ENCODE peak calls at places on chromosomes 1 and 21, in six cellular contexts. Z is iPS-NIHi11; P is activated CD4-positive, alpha-beta T cell treated with anti-CD3 and anti-CD28 coated beads, Interleukin-2, amount 10 ng/mL, durations not matched to agents 7 days and 5 days; L is coronary artery; C is HT-29; Y is Caki2. F is an unnamed sample.

GRCh38 chr1:232568331-232568852 is 61.5 kb downstream of the SIPA1L2 start:
- DNase-seq in Z (no peak), P (no peak), L (no peak), C (no peak), Y (no peak), F (no peak)

GRCh38 chr1:15418811-15419515 is 9.3 kb downstream of the EFHD2 start:
- DNase-seq in Z (no peak), P (no peak), L (no peak), C (peak), Y (peak), F (no peak)

GRCh38 chr1:87669671-87670070 is 341.0 kb downstream of the LMO4 start:
- DNase-seq in Z (no peak), P (no peak), L (no peak), C (no peak), Y (no peak), F (no peak)

GRCh38 chr1:64933296-64934070 is 32.9 kb downstream of the JAK1 start:
- DNase-seq in Z (no peak), P (no peak), L (peak), C (no peak), Y (no peak), F (no peak)

GRCh38 chr1:232704256-232704655 is 74.3 kb upstream of the SIPA1L2 start:
- DNase-seq in Z (no peak), P (no peak), L (no peak), C (no peak), Y (no peak), F (no peak)

GRCh38 chr1:20729990-20730689 is 2.4 kb downstream of the SH2D5 start:
- DNase-seq in Z (no peak), P (peak), L (no peak), C (no peak), Y (no peak), F (no peak)

GRCh38 chr1:31771891-31772668 is 7.9 kb upstream of the ADGRB2 start:
- DNase-seq in Z (no peak), P (peak), L (no peak), C (no peak), Y (no peak), F (no peak)

GRCh38 chr1:53449026-53449425 is 10.2 kb upstream of the DMRTB1 start:
- DNase-seq in Z (no peak), P (no peak), L (no peak), C (no peak), Y (no peak), F (no peak)

GRCh38 chr21:41809891-41810596 is 43.2 kb upstream of the RIPK4 start:
- DNase-seq in Z (no peak), P (no peak), L (no peak), C (no peak), Y (no peak), F (no peak)

GRCh38 chr1:88892146-88892877 is 945 bp upstream of the GTF2B start:
- DNase-seq in Z (peak), P (peak), L (no peak), C (peak), Y (peak), F (peak)

GRCh38 chr1:55519937-55520683 is 304.9 kb upstream of the USP24 start:
- DNase-seq in Z (no peak), P (no peak), L (no peak), C (no peak), Y (peak), F (no peak)

GRCh38 chr1:171421413-171422020 is 63.8 kb upstream of the PRRC2C start:
- DNase-seq in Z (no peak), P (no peak), L (no peak), C (no peak), Y (no peak), F (no peak)

F was measured in erythroblast.